ENCODE peak calls at places on chromosome X, in seven cellular contexts. One of them, this sample, is unnamed.

GRCh38 chrX:8139713-8140112 is 31.4 kb downstream of the VCX2 start:
- DNase-seq in gastrocnemius medialis: no peak
- DNase-seq in Karpas-422: no peak
- DNase-seq in uterus: no peak
- DNase-seq in left ventricle myocardium inferior: no peak
- DNase-seq in astrocyte: peak; percentile 75
- DNase-seq in SJSA1: no peak
- DNase-seq in this sample: no peak

GRCh38 chrX:5449323-5449722 is 779.3 kb downstream of the NLGN4X start:
- DNase-seq in astrocyte: no peak
- DNase-seq in left ventricle myocardium inferior: no peak
- DNase-seq in uterus: no peak
- DNase-seq in Karpas-422: no peak
- DNase-seq in SJSA1: no peak
- DNase-seq in gastrocnemius medialis: no peak
- DNase-seq in this sample: no peak

GRCh38 chrX:66914082-66914481 is 275.2 kb upstream of the EDA2R start:
- DNase-seq in gastrocnemius medialis: peak; percentile 1
- DNase-seq in left ventricle myocardium inferior: no peak
- DNase-seq in uterus: peak; percentile 42
- DNase-seq in SJSA1: no peak
- DNase-seq in astrocyte: no peak
- DNase-seq in Karpas-422: no peak
- DNase-seq in this sample: no peak

GRCh38 chrX:101206471-101206870 is 13.1 kb upstream of the DRP2 start:
- DNase-seq in uterus: no peak
- DNase-seq in astrocyte: no peak
- DNase-seq in gastrocnemius medialis: no peak
- DNase-seq in SJSA1: no peak
- DNase-seq in Karpas-422: peak; percentile 77
- DNase-seq in left ventricle myocardium inferior: no peak
- DNase-seq in this sample: no peak

GRCh38 chrX:140507982-140508305 is 3.1 kb upstream of the SOX3 start:
- DNase-seq in astrocyte: no peak
- DNase-seq in uterus: no peak
- DNase-seq in SJSA1: no peak
- DNase-seq in Karpas-422: no peak
- DNase-seq in gastrocnemius medialis: no peak
- DNase-seq in left ventricle myocardium inferior: no peak
- DNase-seq in this sample: no peak

GRCh38 chrX:150198776-150199175 is 164.3 kb upstream of the MAMLD1 start:
- DNase-seq in left ventricle myocardium inferior: no peak
- DNase-seq in astrocyte: no peak
- DNase-seq in Karpas-422: no peak
- DNase-seq in SJSA1: peak; percentile 35
- DNase-seq in gastrocnemius medialis: no peak
- DNase-seq in uterus: no peak
- DNase-seq in this sample: no peak

GRCh38 chrX:72048515-72049455 is 82.9 kb downstream of the RTL5 start:
- DNase-seq in astrocyte: no peak
- DNase-seq in Karpas-422: no peak
- DNase-seq in gastrocnemius medialis: no peak
- DNase-seq in uterus: no peak
- DNase-seq in left ventricle myocardium inferior: no peak
- DNase-seq in SJSA1: no peak
- DNase-seq in this sample: no peak

GRCh38 chrX:136767104-136767941 is 13.4 kb downstream of the ARHGEF6 start:
- DNase-seq in left ventricle myocardium inferior: peak; percentile 72
- DNase-seq in SJSA1: peak; percentile 64
- DNase-seq in gastrocnemius medialis: peak; percentile 53
- DNase-seq in astrocyte: peak; percentile 52
- DNase-seq in uterus: peak; percentile 60
- DNase-seq in Karpas-422: peak; percentile 70
- DNase-seq in this sample: no peak

GRCh38 chrX:121135488-121136207 is 88.2 kb downstream of the GLUD2 start:
- DNase-seq in astrocyte: no peak
- DNase-seq in gastrocnemius medialis: no peak
- DNase-seq in SJSA1: no peak
- DNase-seq in left ventricle myocardium inferior: no peak
- DNase-seq in uterus: no peak
- DNase-seq in Karpas-422: no peak
- DNase-seq in this sample: no peak

GRCh38 chrX:1034717-1035116 is 177.7 kb downstream of the CRLF2 start:
- DNase-seq in Karpas-422: no peak
- DNase-seq in uterus: no peak
- DNase-seq in gastrocnemius medialis: no peak
- DNase-seq in left ventricle myocardium inferior: no peak
- DNase-seq in SJSA1: no peak
- DNase-seq in astrocyte: no peak
- DNase-seq in this sample: no peak

GRCh38 chrX:80335062-80335830 is 85.0 kb upstream of the TENT5D start:
- DNase-seq in uterus: peak; percentile 22
- DNase-seq in astrocyte: no peak
- DNase-seq in gastrocnemius medialis: no peak
- DNase-seq in left ventricle myocardium inferior: peak; percentile 26
- DNase-seq in SJSA1: no peak
- DNase-seq in Karpas-422: no peak
- DNase-seq in this sample: no peak

GRCh38 chrX:140701480-140701879 is 8.1 kb upstream of the LINC00632 start:
- DNase-seq in left ventricle myocardium inferior: no peak
- DNase-seq in astrocyte: peak; percentile 12
- DNase-seq in Karpas-422: peak; percentile 54
- DNase-seq in gastrocnemius medialis: no peak
- DNase-seq in uterus: no peak
- DNase-seq in SJSA1: no peak
- DNase-seq in this sample: no peak

GRCh38 chrX:110301194-110301593 is 16.7 kb downstream of the AMMECR1 start:
- DNase-seq in gastrocnemius medialis: no peak
- DNase-seq in Karpas-422: no peak
- DNase-seq in uterus: no peak
- DNase-seq in SJSA1: no peak
- DNase-seq in astrocyte: no peak
- DNase-seq in left ventricle myocardium inferior: no peak
- DNase-seq in this sample: no peak

GRCh38 chrX:100680756-100681155 is 36.8 kb downstream of the SRPX2 start:
- DNase-seq in astrocyte: no peak
- DNase-seq in Karpas-422: no peak
- DNase-seq in uterus: no peak
- DNase-seq in left ventricle myocardium inferior: no peak
- DNase-seq in gastrocnemius medialis: no peak
- DNase-seq in SJSA1: no peak
- DNase-seq in this sample: no peak

GRCh38 chrX:77731821-77732419 is 54.1 kb downstream of the ATRX start:
- DNase-seq in SJSA1: no peak
- DNase-seq in left ventricle myocardium inferior: no peak
- DNase-seq in uterus: no peak
- DNase-seq in astrocyte: no peak
- DNase-seq in Karpas-422: no peak
- DNase-seq in gastrocnemius medialis: no peak
- DNase-seq in this sample: no peak

GRCh38 chrX:30589146-30589888 is 11.8 kb upstream of the TASL start:
- DNase-seq in SJSA1: no peak
- DNase-seq in astrocyte: no peak
- DNase-seq in left ventricle myocardium inferior: no peak
- DNase-seq in uterus: no peak
- DNase-seq in Karpas-422: peak; percentile 46
- DNase-seq in gastrocnemius medialis: no peak
- DNase-seq in this sample: no peak

GRCh38 chrX:19017271-19017670 is 33.4 kb upstream of the PHKA2 start:
- DNase-seq in left ventricle myocardium inferior: no peak
- DNase-seq in SJSA1: peak; percentile 6
- DNase-seq in Karpas-422: peak; percentile 51
- DNase-seq in astrocyte: no peak
- DNase-seq in uterus: no peak
- DNase-seq in gastrocnemius medialis: no peak
- DNase-seq in this sample: no peak

GRCh38 chrX:30278365-30278764 is 30.8 kb downstream of the NR0B1 start:
- DNase-seq in uterus: no peak
- DNase-seq in left ventricle myocardium inferior: no peak
- DNase-seq in Karpas-422: no peak
- DNase-seq in astrocyte: peak; percentile 11
- DNase-seq in gastrocnemius medialis: no peak
- DNase-seq in SJSA1: no peak
- DNase-seq in this sample: no peak

GRCh38 chrX:17692709-17693346 is 44.5 kb upstream of the SCML1 start:
- DNase-seq in SJSA1: no peak
- DNase-seq in left ventricle myocardium inferior: no peak
- DNase-seq in gastrocnemius medialis: no peak
- DNase-seq in astrocyte: peak; percentile 68
- DNase-seq in uterus: no peak
- DNase-seq in Karpas-422: no peak
- DNase-seq in this sample: no peak

GRCh38 chrX:47224896-47225290 is 6.4 kb downstream of the CDK16 start:
- DNase-seq in Karpas-422: no peak
- DNase-seq in SJSA1: no peak
- DNase-seq in left ventricle myocardium inferior: no peak
- DNase-seq in astrocyte: no peak
- DNase-seq in uterus: no peak
- DNase-seq in gastrocnemius medialis: no peak
- DNase-seq in this sample: no peak
- H3K36me3 ChIP-seq in Karpas-422: peaks cover 50% of the 10 kb centered on the region
- H3K36me3 ChIP-seq in SJSA1: peaks cover 52% of the 10 kb centered on the region
- H3K36me3 ChIP-seq in left ventricle myocardium inferior: peaks cover 51% of the 10 kb centered on the region
- H3K36me3 ChIP-seq in astrocyte: peaks cover 8% of the 10 kb centered on the region
- H3K36me3 ChIP-seq in uterus: no peaks in the 10 kb centered on the region
- H3K36me3 ChIP-seq in gastrocnemius medialis: no peaks in the 10 kb centered on the region
- H3K36me3 ChIP-seq in this sample: peaks cover 60% of the 10 kb centered on the region

DNA sequence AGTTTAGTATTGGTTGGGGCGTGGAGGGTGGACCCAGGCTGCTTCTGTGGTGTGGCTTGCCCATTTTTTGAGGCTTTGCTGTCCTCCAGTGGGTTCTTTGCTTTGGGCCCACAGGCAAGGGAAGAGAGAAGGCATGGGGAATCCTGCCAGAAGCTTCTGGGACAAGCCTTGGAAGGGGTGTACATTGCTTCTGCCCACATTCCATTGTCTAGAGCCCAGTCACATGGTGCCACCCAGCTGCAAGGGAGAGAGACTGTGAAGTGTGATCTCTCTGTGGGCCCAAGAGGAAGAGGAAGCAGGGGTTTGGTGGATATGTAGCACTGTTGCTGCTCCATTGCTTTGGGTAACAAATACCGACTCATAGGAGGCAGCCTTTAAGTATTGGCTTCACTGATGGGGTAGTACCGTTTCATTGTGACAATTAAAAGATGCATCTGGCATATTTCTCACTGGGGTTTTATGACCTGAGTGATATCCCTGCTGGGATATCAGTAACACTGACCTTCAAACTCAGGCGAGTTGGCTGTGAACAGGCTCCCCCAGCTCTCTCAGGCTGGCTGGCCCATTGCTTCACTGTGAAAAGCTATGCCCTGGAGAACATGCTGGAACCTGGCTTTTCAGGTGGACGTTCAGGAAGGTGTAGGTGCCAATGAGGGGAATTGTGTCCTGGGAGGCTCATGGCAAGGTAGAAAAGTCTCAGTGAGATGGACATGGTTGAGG is 85.9 kb downstream of the CLDN34 start:
- DNase-seq in gastrocnemius medialis: peak; percentile 14
- DNase-seq in Karpas-422: no peak
- DNase-seq in astrocyte: no peak
- DNase-seq in uterus: no peak
- DNase-seq in SJSA1: no peak
- DNase-seq in left ventricle myocardium inferior: no peak
- DNase-seq in this sample: no peak
- H3K27ac ChIP-seq in gastrocnemius medialis: no peak overlapping the region
- H3K27ac ChIP-seq in Karpas-422: no peak overlapping the region
- H3K27ac ChIP-seq in astrocyte: no peak overlapping the region
- H3K27ac ChIP-seq in uterus: no peak overlapping the region
- H3K27ac ChIP-seq in SJSA1: no peak overlapping the region
- H3K27ac ChIP-seq in left ventricle myocardium inferior: peak overlapping the region; percentile 87
- H3K27ac ChIP-seq in this sample: peak overlapping the region; percentile 60

GRCh38 chrX:53587795-53588194 is 98.7 kb downstream of the HUWE1 start:
- DNase-seq in uterus: no peak
- DNase-seq in astrocyte: peak; percentile 8
- DNase-seq in gastrocnemius medialis: no peak
- DNase-seq in Karpas-422: no peak
- DNase-seq in SJSA1: no peak
- DNase-seq in left ventricle myocardium inferior: no peak
- DNase-seq in this sample: no peak

GRCh38 chrX:53580742-53581504 is 105.6 kb downstream of the HUWE1 start:
- DNase-seq in Karpas-422: no peak
- DNase-seq in SJSA1: no peak
- DNase-seq in astrocyte: no peak
- DNase-seq in gastrocnemius medialis: no peak
- DNase-seq in left ventricle myocardium inferior: peak; percentile 14
- DNase-seq in uterus: no peak
- DNase-seq in this sample: no peak

GRCh38 chrX:53583571-53583970 is 102.9 kb downstream of the HUWE1 start:
- DNase-seq in Karpas-422: peak; percentile 57
- DNase-seq in gastrocnemius medialis: no peak
- DNase-seq in astrocyte: no peak
- DNase-seq in left ventricle myocardium inferior: no peak
- DNase-seq in uterus: no peak
- DNase-seq in SJSA1: no peak
- DNase-seq in this sample: no peak

GRCh38 chrX:53584891-53585290 is 101.6 kb downstream of the HUWE1 start:
- DNase-seq in uterus: no peak
- DNase-seq in Karpas-422: no peak
- DNase-seq in SJSA1: no peak
- DNase-seq in astrocyte: no peak
- DNase-seq in left ventricle myocardium inferior: no peak
- DNase-seq in gastrocnemius medialis: no peak
- DNase-seq in this sample: no peak
- H3K36me3 ChIP-seq in uterus: no peaks in the 10 kb centered on the region
- H3K36me3 ChIP-seq in Karpas-422: peaks cover 66% of the 10 kb centered on the region
- H3K36me3 ChIP-seq in SJSA1: peaks cover 88% of the 10 kb centered on the region
- H3K36me3 ChIP-seq in astrocyte: peaks cover 70% of the 10 kb centered on the region
- H3K36me3 ChIP-seq in left ventricle myocardium inferior: peaks cover 98% of the 10 kb centered on the region
- H3K36me3 ChIP-seq in gastrocnemius medialis: no peaks in the 10 kb centered on the region
- H3K36me3 ChIP-seq in this sample: peaks cover 78% of the 10 kb centered on the region

DNA sequence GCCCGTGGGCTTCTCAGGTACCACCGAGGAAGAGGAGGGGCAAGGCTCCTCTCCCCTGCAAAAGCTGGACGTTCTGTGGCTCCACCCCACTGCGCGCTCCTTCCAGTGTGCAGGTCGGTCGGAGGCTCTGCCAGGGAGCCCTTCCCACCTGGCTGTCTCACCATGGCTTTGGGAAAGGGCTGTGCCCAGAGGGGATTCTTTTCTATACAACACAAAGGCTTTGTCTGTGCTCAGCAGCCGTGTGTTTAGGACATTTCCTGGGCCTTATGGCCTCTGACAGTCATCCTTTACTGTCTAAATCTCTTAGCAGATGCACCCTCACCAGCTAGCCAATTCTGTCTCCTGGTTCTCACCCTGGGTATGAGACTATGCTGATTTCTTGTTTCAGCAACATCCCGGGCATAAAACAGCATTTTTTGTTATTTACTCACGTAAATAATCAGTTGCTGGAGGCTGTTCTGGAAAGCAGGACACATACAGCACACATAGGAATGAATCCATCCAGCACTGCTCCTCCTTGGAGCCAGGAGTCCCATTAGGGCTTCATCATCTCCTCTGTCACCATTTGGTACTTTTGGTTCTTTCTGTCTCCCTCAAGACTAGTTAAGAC is 20.4 kb upstream of the ATXN3L start:
- DNase-seq in astrocyte: no peak
- DNase-seq in uterus: no peak
- DNase-seq in SJSA1: peak; percentile 1
- DNase-seq in left ventricle myocardium inferior: no peak
- DNase-seq in gastrocnemius medialis: no peak
- DNase-seq in Karpas-422: no peak
- DNase-seq in this sample: no peak
- H3K27ac ChIP-seq in astrocyte: peak overlapping the region; percentile 61
- H3K27ac ChIP-seq in uterus: peak overlapping the region; percentile 52
- H3K27ac ChIP-seq in SJSA1: peak overlapping the region; percentile 35
- H3K27ac ChIP-seq in left ventricle myocardium inferior: no peak overlapping the region
- H3K27ac ChIP-seq in gastrocnemius medialis: no peak overlapping the region
- H3K27ac ChIP-seq in Karpas-422: no peak overlapping the region
- H3K27ac ChIP-seq in this sample: no peak overlapping the region

GRCh38 chrX:48934581-48935331 is 15.9 kb upstream of the PIM2 start:
- DNase-seq in left ventricle myocardium inferior: no peak
- DNase-seq in astrocyte: no peak
- DNase-seq in Karpas-422: no peak
- DNase-seq in uterus: no peak
- DNase-seq in SJSA1: no peak
- DNase-seq in gastrocnemius medialis: no peak
- DNase-seq in this sample: no peak
- H3K36me3 ChIP-seq in left ventricle myocardium inferior: peaks cover 29% of the 10 kb centered on the region
- H3K36me3 ChIP-seq in astrocyte: peaks cover 10% of the 10 kb centered on the region
- H3K36me3 ChIP-seq in Karpas-422: peaks cover 6% of the 10 kb centered on the region
- H3K36me3 ChIP-seq in uterus: no peaks in the 10 kb centered on the region
- H3K36me3 ChIP-seq in SJSA1: peaks cover 8% of the 10 kb centered on the region
- H3K36me3 ChIP-seq in gastrocnemius medialis: no peaks in the 10 kb centered on the region
- H3K36me3 ChIP-seq in this sample: peaks cover 27% of the 10 kb centered on the region